ENCODE peak calls at places on chromosomes 11 and 22, in ten cellular contexts. B is GM12878, U is HCT116, I is gastrocnemius medialis, J is HepG2, L is body of pancreas, A is A549, D is upper lobe of left lung, N is heart left ventricle, H is K562. Z is an unnamed sample.

GRCh38 chr11:26948881-26949280 is 45.0 kb upstream of the FIBIN start:
- ATAC-seq in D (no peak), U (no peak), L (no peak), N (no peak), J (no peak), I (no peak), H (no peak), B (no peak), A (no peak), Z (no peak)

GRCh38 chr11:37370817-37371216 is 772.8 kb upstream of the RAG2 start:
- ATAC-seq in D (no peak), A (no peak), H (no peak), I (no peak), L (no peak), N (no peak), B (no peak), U (no peak), J (no peak), Z (no peak)

GRCh38 chr11:7028141-7028540 is 7.9 kb downstream of the NLRP14 start:
- ATAC-seq in I (no peak), L (no peak), H (no peak), A (no peak), N (no peak), B (no peak), D (no peak), J (no peak), U (no peak), Z (no peak)

GRCh38 chr11:57751676-57752253 is at the start of gene BTBD18:
- ATAC-seq in L (peak; percentile 94), H (peak; percentile 94), U (peak; percentile 89), B (peak; percentile 93), D (peak; percentile 75), J (peak; percentile 94), N (peak; percentile 89), A (peak; percentile 96), I (peak; percentile 62), Z (no peak)

GRCh38 chr22:30555282-30556210 is 9.0 kb upstream of the SEC14L6 start:
- ATAC-seq in L (no peak), J (peak; percentile 17), A (peak; percentile 33), I (no peak), H (no peak), B (no peak), D (no peak), N (no peak), U (no peak), Z (no peak)

GRCh38 chr11:7524831-7525230 is 11.0 kb downstream of the PPFIBP2 start:
- ATAC-seq in L (no peak), I (no peak), D (no peak), B (peak; percentile 6), N (no peak), U (no peak), J (no peak), H (no peak), A (no peak), Z (no peak)

GRCh38 chr11:60887531-60887930 is 18.9 kb downstream of the PRPF19 start:
- ATAC-seq in B (peak; percentile 93), H (peak; percentile 89), L (peak; percentile 77), D (no peak), J (peak; percentile 98), A (peak; percentile 96), I (peak; percentile 86), N (peak; percentile 73), U (peak; percentile 95), Z (peak; percentile 74)

GRCh38 chr11:78791254-78791653 is 216.6 kb upstream of the NARS2 start:
- ATAC-seq in A (no peak), U (no peak), J (no peak), N (no peak), H (no peak), I (no peak), L (no peak), B (no peak), D (no peak), Z (no peak)

GRCh38 chr11:73164803-73165542 is 22.9 kb upstream of the FCHSD2 start:
- ATAC-seq in U (no peak), J (peak; percentile 14), A (no peak), D (no peak), B (peak; percentile 33), H (peak; percentile 70), N (no peak), I (no peak), L (no peak), Z (no peak)

GRCh38 chr22:33405194-33405593 is 347.0 kb upstream of the SYN3 start:
- ATAC-seq in B (peak; percentile 22), I (no peak), L (no peak), D (no peak), U (no peak), N (peak; percentile 85), H (no peak), A (no peak), J (no peak), Z (no peak)

GRCh38 chr11:33478111-33478573 is 221.0 kb downstream of the HIPK3 start:
- ATAC-seq in A (no peak), J (peak; percentile 90), D (no peak), U (no peak), N (no peak), I (no peak), H (no peak), L (peak; percentile 41), B (peak; percentile 78), Z (no peak)

GRCh38 chr11:70460111-70460510 is 61.8 kb downstream of the CTTN start:
- ATAC-seq in D (no peak), I (no peak), J (peak; percentile 71), L (no peak), B (no peak), A (peak; percentile 66), U (no peak), H (peak; percentile 44), N (no peak), Z (no peak)

GRCh38 chr11:73223998-73224730 is 6.1 kb downstream of the P2RY2 start:
- ATAC-seq in D (no peak), U (no peak), A (no peak), J (no peak), H (no peak), I (no peak), N (no peak), B (no peak), L (no peak), Z (no peak)

GRCh38 chr11:119378851-119379465 is 2.5 kb downstream of the USP2 start:
- ATAC-seq in J (no peak), A (no peak), L (no peak), I (peak; percentile 55), U (no peak), B (no peak), H (peak; percentile 58), N (peak; percentile 4), D (no peak), Z (no peak)
- TF ChIP-seq POLR2A in J (no peak), A (no peak), L (no peak), I (peak; percentile 97), U (no peak), B (no peak), H (no peak), N (peak; percentile 27), D (no peak), Z (no peak)

DNA sequence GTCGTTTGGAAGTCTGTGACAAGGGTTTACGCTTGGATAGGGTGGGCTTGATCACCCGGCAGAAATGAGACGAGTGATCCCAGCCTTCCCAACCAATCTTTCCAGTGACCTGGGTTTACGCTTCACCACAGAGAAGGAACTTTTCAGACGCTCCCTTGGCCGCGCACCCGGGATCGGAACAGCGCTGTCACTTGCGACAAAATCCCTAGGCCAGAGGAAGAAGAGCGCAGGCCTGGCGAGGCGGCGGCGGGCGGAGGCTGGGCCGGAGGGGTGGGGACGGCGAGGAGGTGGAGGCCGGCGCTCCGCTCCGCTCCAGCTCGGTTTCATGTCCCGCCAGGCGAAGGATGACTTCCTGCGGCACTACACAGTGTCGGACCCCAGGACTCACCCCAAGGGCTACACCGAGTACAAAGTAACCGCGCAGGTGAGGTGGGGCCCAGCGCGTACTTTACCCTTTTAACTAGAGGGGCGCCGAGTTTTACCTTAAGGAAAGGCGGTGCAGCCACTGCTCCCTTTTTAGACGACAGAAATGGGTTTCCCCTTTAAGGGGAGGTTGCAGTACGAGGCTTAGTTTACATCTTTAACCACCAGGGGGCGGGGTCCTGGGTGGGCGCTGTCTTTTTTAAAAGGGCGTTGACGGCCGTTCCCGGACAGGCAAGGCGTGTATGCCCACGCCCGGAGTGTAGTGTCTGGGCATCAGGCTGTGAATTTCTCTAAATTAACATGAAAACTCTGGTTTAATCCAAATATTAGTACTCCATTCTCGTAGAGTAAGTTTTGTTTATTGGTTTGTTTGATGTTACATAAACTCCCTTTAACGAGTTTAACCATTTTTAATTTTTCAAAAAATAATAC is at the start of gene SNX15:
- ATAC-seq in J (peak; percentile 89), I (peak; percentile 99), N (peak; percentile 99), H (peak; percentile 98), B (peak; percentile 98), D (peak; percentile 97), U (peak; percentile 93), L (peak; percentile 97), A (peak; percentile 97), Z (peak; percentile 97)
- TF ChIP-seq POLR2A in J (peak; percentile 62), I (peak; percentile 82), N (no peak), H (peak; percentile 75), B (peak; percentile 78), D (peak; percentile 88), U (peak; percentile 49), L (peak; percentile 42), A (peak; percentile 80), Z (peak; percentile 86)

DNA sequence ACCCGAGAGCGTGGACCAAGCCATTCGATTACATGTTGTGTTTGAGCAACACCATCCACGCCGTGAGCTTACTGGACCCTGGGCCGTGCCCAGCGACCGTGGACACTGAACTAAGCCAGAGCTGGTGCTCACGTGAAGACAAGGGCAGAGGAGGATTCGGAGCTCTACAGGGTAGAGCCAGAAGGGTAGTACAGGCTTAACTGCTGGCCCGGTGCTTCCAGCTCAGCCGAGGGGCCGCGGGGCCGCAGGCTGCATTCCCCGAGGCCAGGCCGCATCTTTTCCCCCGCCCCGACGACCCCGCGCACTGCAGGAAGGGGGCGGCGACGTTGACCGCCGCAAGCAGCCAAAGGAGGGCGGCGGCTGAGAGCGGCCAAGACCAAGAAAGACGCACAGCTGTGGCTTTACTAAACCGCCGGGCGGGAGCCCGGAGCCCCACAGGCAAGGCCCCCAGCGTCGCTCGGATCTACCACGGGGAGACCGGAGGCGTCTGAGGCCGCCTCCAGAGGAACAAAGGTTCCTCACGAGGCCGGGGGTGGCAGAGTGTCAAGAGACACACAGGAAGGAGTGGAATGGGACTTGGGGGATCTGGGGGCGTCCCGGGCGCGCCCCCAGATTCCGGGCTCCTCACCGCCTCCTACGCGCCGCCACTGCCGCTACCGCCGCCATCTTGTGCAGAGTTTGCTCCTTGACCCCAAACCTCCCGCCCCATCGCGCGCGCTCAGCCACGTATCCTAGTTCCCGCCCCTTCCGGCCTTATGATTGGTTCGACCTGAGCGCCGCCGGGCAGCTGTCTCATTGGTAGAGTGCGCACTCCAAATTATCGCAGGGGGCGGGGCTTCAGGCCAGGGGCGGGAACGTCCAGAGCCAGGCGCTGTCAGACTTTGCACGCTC is at the start of gene GANAB:
- ATAC-seq in J (peak; percentile 94), L (peak; percentile 99), I (peak; percentile 98), U (peak; percentile 97), D (peak; percentile 98), B (peak; percentile 99), H (peak; percentile 98), N (peak; percentile 99), A (peak; percentile 99), Z (peak; percentile 100)
- TF ChIP-seq POLR2A in J (peak; percentile 95), L (peak; percentile 63), I (peak; percentile 81), U (peak; percentile 83), D (peak; percentile 87), B (peak; percentile 94), H (peak; percentile 94), N (no peak), A (peak; percentile 89), Z (peak; percentile 87)

DNA sequence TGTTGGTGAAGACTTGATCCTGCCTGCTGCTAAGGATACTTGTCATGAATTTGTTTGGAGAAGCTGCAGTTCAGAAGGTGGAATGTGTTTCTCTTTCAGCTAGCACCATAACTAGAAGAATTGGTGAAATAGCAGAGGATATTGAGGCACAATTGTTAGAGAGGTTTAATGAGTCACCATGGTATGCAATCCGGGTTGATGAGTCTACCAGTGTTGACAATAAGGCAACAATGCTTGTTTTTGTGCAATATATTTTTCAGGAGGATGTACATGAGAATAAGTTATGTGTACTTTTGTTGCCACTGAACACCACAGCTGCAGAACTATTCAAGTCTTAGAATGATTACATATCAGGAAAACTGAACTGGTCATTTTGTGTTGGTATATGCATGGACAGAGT is 457.2 kb upstream of the ISX start:
- ATAC-seq in L (no peak), J (no peak), B (no peak), H (no peak), I (no peak), U (no peak), D (no peak), N (no peak), A (no peak), Z (no peak)
- TF ChIP-seq POLR2A in L (no peak), J (no peak), B (no peak), H (no peak), I (no peak), U (no peak), D (no peak), N (no peak), A (no peak), Z (no peak)

Z was measured in gastroesophageal sphincter.